ENCODE peak calls at places on chromosomes 12 and 14, in ten cellular contexts. One of them, this sample, is unnamed.

GRCh38 chr12:129641916-129642315 is 261.9 kb downstream of the TMEM132D start:
- DNase-seq in A549: no peak
- DNase-seq in stomach: no peak
- DNase-seq in gastrocnemius medialis: no peak
- DNase-seq in GM12891: no peak
- DNase-seq in body of pancreas: no peak
- DNase-seq in transverse colon: no peak
- DNase-seq in IMR-90: no peak
- DNase-seq in heart left ventricle: no peak
- DNase-seq in ovary: no peak
- DNase-seq in this sample: no peak

GRCh38 chr14:58663494-58664111 is 25.8 kb downstream of the DACT1 start:
- DNase-seq in A549: no peak
- DNase-seq in stomach: no peak
- DNase-seq in gastrocnemius medialis: no peak
- DNase-seq in GM12891: no peak
- DNase-seq in body of pancreas: peak; percentile 8
- DNase-seq in transverse colon: peak; percentile 21
- DNase-seq in IMR-90: peak; percentile 90
- DNase-seq in heart left ventricle: no peak
- DNase-seq in ovary: no peak
- DNase-seq in this sample: no peak

GRCh38 chr12:120722784-120723183 is 2.8 kb upstream of the ACADS start:
- DNase-seq in A549: no peak
- DNase-seq in stomach: no peak
- DNase-seq in gastrocnemius medialis: no peak
- DNase-seq in GM12891: no peak
- DNase-seq in body of pancreas: no peak
- DNase-seq in transverse colon: no peak
- DNase-seq in IMR-90: no peak
- DNase-seq in heart left ventricle: no peak
- DNase-seq in ovary: no peak
- DNase-seq in this sample: no peak

GRCh38 chr12:94182971-94183701 is 34.8 kb downstream of the PLXNC1 start:
- DNase-seq in A549: no peak
- DNase-seq in stomach: no peak
- DNase-seq in gastrocnemius medialis: no peak
- DNase-seq in GM12891: no peak
- DNase-seq in body of pancreas: no peak
- DNase-seq in transverse colon: no peak
- DNase-seq in IMR-90: no peak
- DNase-seq in heart left ventricle: no peak
- DNase-seq in ovary: no peak
- DNase-seq in this sample: no peak

GRCh38 chr14:103123634-103124500 is 606 bp downstream of the TNFAIP2 start:
- DNase-seq in A549: no peak
- DNase-seq in stomach: peak; percentile 56
- DNase-seq in gastrocnemius medialis: peak; percentile 70
- DNase-seq in GM12891: peak; percentile 66
- DNase-seq in body of pancreas: no peak
- DNase-seq in transverse colon: no peak
- DNase-seq in IMR-90: no peak
- DNase-seq in heart left ventricle: peak; percentile 69
- DNase-seq in ovary: peak; percentile 56
- DNase-seq in this sample: no peak

GRCh38 chr12:92129609-92130008 is 16.0 kb downstream of the BTG1 start:
- DNase-seq in A549: no peak
- DNase-seq in stomach: no peak
- DNase-seq in gastrocnemius medialis: no peak
- DNase-seq in GM12891: no peak
- DNase-seq in body of pancreas: no peak
- DNase-seq in transverse colon: no peak
- DNase-seq in IMR-90: no peak
- DNase-seq in heart left ventricle: no peak
- DNase-seq in ovary: no peak
- DNase-seq in this sample: no peak

GRCh38 chr12:52224154-52224553 is 8.9 kb upstream of the KRT7 start:
- DNase-seq in A549: no peak
- DNase-seq in stomach: no peak
- DNase-seq in gastrocnemius medialis: no peak
- DNase-seq in GM12891: no peak
- DNase-seq in body of pancreas: no peak
- DNase-seq in transverse colon: no peak
- DNase-seq in IMR-90: peak; percentile 74
- DNase-seq in heart left ventricle: no peak
- DNase-seq in ovary: no peak
- DNase-seq in this sample: no peak

GRCh38 chr14:87115234-87115633 is 877.7 kb downstream of the GALC start:
- DNase-seq in A549: no peak
- DNase-seq in stomach: no peak
- DNase-seq in gastrocnemius medialis: no peak
- DNase-seq in GM12891: no peak
- DNase-seq in body of pancreas: no peak
- DNase-seq in transverse colon: no peak
- DNase-seq in IMR-90: no peak
- DNase-seq in heart left ventricle: no peak
- DNase-seq in ovary: no peak
- DNase-seq in this sample: no peak

GRCh38 chr12:6032726-6033125 is 87.7 kb upstream of the ANO2 start:
- DNase-seq in A549: no peak
- DNase-seq in stomach: no peak
- DNase-seq in gastrocnemius medialis: no peak
- DNase-seq in GM12891: no peak
- DNase-seq in body of pancreas: no peak
- DNase-seq in transverse colon: no peak
- DNase-seq in IMR-90: no peak
- DNase-seq in heart left ventricle: no peak
- DNase-seq in ovary: no peak
- DNase-seq in this sample: no peak

GRCh38 chr12:6030081-6030480 is 85.0 kb upstream of the ANO2 start:
- DNase-seq in A549: no peak
- DNase-seq in stomach: no peak
- DNase-seq in gastrocnemius medialis: no peak
- DNase-seq in GM12891: no peak
- DNase-seq in body of pancreas: no peak
- DNase-seq in transverse colon: no peak
- DNase-seq in IMR-90: no peak
- DNase-seq in heart left ventricle: no peak
- DNase-seq in ovary: no peak
- DNase-seq in this sample: no peak

GRCh38 chr12:6033546-6033945 is 88.5 kb upstream of the ANO2 start:
- DNase-seq in A549: no peak
- DNase-seq in stomach: no peak
- DNase-seq in gastrocnemius medialis: no peak
- DNase-seq in GM12891: no peak
- DNase-seq in body of pancreas: no peak
- DNase-seq in transverse colon: no peak
- DNase-seq in IMR-90: no peak
- DNase-seq in heart left ventricle: no peak
- DNase-seq in ovary: no peak
- DNase-seq in this sample: no peak

GRCh38 chr12:6026998-6027397 is 81.9 kb upstream of the ANO2 start:
- DNase-seq in A549: no peak
- DNase-seq in stomach: no peak
- DNase-seq in gastrocnemius medialis: no peak
- DNase-seq in GM12891: no peak
- DNase-seq in body of pancreas: no peak
- DNase-seq in transverse colon: no peak
- DNase-seq in IMR-90: no peak
- DNase-seq in heart left ventricle: no peak
- DNase-seq in ovary: no peak
- DNase-seq in this sample: no peak

DNA sequence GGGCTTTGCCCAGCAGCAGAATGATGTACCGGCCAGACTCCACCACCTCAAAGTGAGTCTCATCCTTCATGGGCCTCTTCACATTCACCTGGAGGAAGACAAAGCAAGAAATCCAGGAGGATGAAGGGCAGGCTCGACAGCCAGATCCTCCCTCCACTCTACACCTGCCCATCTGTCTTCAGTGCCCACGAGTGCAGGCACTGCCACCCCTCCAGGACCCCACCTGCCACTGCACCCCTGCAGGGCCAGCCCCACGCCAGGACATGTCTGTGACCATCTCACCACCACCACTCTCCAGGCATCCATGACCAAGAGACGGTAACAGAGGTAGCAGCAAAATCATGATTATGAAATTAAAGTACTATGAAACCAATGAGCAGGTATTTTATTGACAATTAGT is 84.3 kb upstream of the ANO2 start:
- DNase-seq in A549: no peak
- DNase-seq in stomach: no peak
- DNase-seq in gastrocnemius medialis: no peak
- DNase-seq in GM12891: no peak
- DNase-seq in body of pancreas: no peak
- DNase-seq in transverse colon: no peak
- DNase-seq in IMR-90: no peak
- DNase-seq in heart left ventricle: no peak
- DNase-seq in ovary: no peak
- DNase-seq in this sample: no peak
- TF ChIP-seq POLR2A in A549: no peak
- TF ChIP-seq POLR2A in stomach: no peak
- TF ChIP-seq POLR2A in gastrocnemius medialis: no peak
- TF ChIP-seq POLR2A in GM12891: no peak
- TF ChIP-seq POLR2A in body of pancreas: no peak
- TF ChIP-seq POLR2A in transverse colon: no peak
- TF ChIP-seq POLR2A in IMR-90: no peak
- TF ChIP-seq POLR2A in heart left ventricle: no peak
- TF ChIP-seq POLR2A in ovary: no peak
- TF ChIP-seq POLR2A in this sample: no peak

GRCh38 chr12:56362130-56363059 is at the start of gene APOF:
- DNase-seq in A549: no peak
- DNase-seq in stomach: no peak
- DNase-seq in gastrocnemius medialis: no peak
- DNase-seq in GM12891: no peak
- DNase-seq in body of pancreas: no peak
- DNase-seq in transverse colon: no peak
- DNase-seq in IMR-90: no peak
- DNase-seq in heart left ventricle: no peak
- DNase-seq in ovary: no peak
- DNase-seq in this sample: no peak

GRCh38 chr12:56358836-56359532 is 923 bp downstream of the STAT2 start:
- DNase-seq in A549: no peak
- DNase-seq in stomach: no peak
- DNase-seq in gastrocnemius medialis: peak; percentile 19
- DNase-seq in GM12891: no peak
- DNase-seq in body of pancreas: peak; percentile 34
- DNase-seq in transverse colon: peak; percentile 24
- DNase-seq in IMR-90: peak; percentile 87
- DNase-seq in heart left ventricle: no peak
- DNase-seq in ovary: no peak
- DNase-seq in this sample: peak; percentile 44

GRCh38 chr12:56361487-56362129 is 1.0 kb downstream of the APOF start:
- DNase-seq in A549: no peak
- DNase-seq in stomach: no peak
- DNase-seq in gastrocnemius medialis: no peak
- DNase-seq in GM12891: no peak
- DNase-seq in body of pancreas: no peak
- DNase-seq in transverse colon: no peak
- DNase-seq in IMR-90: no peak
- DNase-seq in heart left ventricle: no peak
- DNase-seq in ovary: no peak
- DNase-seq in this sample: no peak

DNA sequence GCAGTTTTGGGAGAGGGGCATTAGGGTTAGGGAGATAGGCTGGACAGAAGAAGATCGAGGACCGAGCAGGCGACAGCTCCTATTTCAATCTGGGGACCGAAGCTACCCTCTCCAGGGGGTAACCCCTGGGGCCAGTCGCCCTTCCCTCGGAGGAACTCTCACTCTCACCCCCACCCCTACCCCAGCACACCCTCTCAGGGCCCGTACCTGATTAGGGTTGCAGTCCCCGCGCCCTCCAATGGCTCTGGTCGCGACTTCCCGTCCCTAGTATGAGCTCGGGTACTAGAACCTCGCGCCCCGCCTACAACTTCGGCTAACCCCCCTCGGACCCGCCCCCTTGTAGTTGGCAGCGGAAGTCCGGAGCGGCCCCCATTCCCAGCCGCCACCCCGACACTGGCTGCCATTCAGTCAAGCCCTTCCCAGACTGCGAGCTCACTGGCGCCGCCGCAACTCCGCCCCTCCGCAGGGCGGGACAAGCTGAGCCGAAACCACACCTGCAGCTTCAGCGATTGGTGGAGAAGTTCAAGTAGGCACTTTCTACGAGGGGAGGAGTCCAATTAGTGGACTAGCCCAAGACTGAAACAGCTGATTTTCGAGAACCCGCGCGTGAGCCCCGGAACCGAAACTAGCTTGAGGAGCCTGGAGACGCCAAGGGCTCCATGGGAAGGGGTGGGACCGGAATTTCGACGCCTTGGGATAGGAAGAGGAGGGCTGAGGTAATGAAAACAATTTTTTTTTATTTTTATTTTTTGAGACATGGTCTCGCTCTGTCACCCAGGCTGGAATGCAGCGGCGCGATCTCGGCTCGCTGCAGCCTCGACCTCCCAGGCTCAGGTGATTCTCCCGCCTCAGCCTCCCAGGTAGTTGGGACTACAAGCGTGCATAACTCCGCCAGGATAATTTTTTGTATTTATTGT is at the start of gene STAT2:
- DNase-seq in A549: peak; percentile 98
- DNase-seq in stomach: peak; percentile 99
- DNase-seq in gastrocnemius medialis: peak; percentile 98
- DNase-seq in GM12891: peak; percentile 84
- DNase-seq in body of pancreas: peak; percentile 100
- DNase-seq in transverse colon: peak; percentile 99
- DNase-seq in IMR-90: peak; percentile 100
- DNase-seq in heart left ventricle: peak; percentile 100
- DNase-seq in ovary: peak; percentile 98
- DNase-seq in this sample: peak; percentile 99
- TF ChIP-seq POLR2A in A549: peak; percentile 74
- TF ChIP-seq POLR2A in stomach: peak; percentile 58
- TF ChIP-seq POLR2A in gastrocnemius medialis: peak; percentile 63
- TF ChIP-seq POLR2A in GM12891: peak; percentile 82
- TF ChIP-seq POLR2A in body of pancreas: peak; percentile 59
- TF ChIP-seq POLR2A in transverse colon: peak; percentile 89
- TF ChIP-seq POLR2A in IMR-90: peak; percentile 65
- TF ChIP-seq POLR2A in heart left ventricle: peak; percentile 80
- TF ChIP-seq POLR2A in ovary: peak; percentile 33
- TF ChIP-seq POLR2A in this sample: peak; percentile 74

GRCh38 chr12:19588944-19589343 is 149.7 kb downstream of the AEBP2 start:
- DNase-seq in A549: no peak
- DNase-seq in stomach: no peak
- DNase-seq in gastrocnemius medialis: no peak
- DNase-seq in GM12891: no peak
- DNase-seq in body of pancreas: no peak
- DNase-seq in transverse colon: no peak
- DNase-seq in IMR-90: no peak
- DNase-seq in heart left ventricle: no peak
- DNase-seq in ovary: no peak
- DNase-seq in this sample: no peak

DNA sequence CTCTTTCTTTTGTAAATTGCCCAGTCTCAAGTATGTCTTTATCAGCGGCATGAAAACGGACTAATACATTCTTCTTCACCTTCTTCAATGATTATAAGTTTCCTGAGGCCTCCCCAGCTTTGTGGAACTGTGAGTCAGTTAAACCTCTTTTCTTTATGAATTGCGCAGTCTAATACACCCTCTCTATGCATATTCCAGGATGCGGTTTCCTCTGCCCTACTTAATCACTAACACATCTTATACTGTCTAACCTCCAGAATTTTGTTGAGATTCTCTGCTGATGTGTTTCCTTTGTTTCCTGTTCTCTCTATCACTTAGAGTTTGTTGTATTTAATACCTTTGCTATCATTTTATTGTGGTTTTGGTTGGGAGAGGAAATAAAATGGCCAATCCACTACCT is 145.4 kb downstream of the AEBP2 start:
- DNase-seq in A549: no peak
- DNase-seq in stomach: no peak
- DNase-seq in gastrocnemius medialis: no peak
- DNase-seq in GM12891: no peak
- DNase-seq in body of pancreas: no peak
- DNase-seq in transverse colon: no peak
- DNase-seq in IMR-90: no peak
- DNase-seq in heart left ventricle: no peak
- DNase-seq in ovary: no peak
- DNase-seq in this sample: no peak
- TF ChIP-seq POLR2A in A549: no peak
- TF ChIP-seq POLR2A in stomach: no peak
- TF ChIP-seq POLR2A in gastrocnemius medialis: no peak
- TF ChIP-seq POLR2A in GM12891: no peak
- TF ChIP-seq POLR2A in body of pancreas: no peak
- TF ChIP-seq POLR2A in transverse colon: no peak
- TF ChIP-seq POLR2A in IMR-90: no peak
- TF ChIP-seq POLR2A in heart left ventricle: no peak
- TF ChIP-seq POLR2A in ovary: no peak
- TF ChIP-seq POLR2A in this sample: no peak

DNA sequence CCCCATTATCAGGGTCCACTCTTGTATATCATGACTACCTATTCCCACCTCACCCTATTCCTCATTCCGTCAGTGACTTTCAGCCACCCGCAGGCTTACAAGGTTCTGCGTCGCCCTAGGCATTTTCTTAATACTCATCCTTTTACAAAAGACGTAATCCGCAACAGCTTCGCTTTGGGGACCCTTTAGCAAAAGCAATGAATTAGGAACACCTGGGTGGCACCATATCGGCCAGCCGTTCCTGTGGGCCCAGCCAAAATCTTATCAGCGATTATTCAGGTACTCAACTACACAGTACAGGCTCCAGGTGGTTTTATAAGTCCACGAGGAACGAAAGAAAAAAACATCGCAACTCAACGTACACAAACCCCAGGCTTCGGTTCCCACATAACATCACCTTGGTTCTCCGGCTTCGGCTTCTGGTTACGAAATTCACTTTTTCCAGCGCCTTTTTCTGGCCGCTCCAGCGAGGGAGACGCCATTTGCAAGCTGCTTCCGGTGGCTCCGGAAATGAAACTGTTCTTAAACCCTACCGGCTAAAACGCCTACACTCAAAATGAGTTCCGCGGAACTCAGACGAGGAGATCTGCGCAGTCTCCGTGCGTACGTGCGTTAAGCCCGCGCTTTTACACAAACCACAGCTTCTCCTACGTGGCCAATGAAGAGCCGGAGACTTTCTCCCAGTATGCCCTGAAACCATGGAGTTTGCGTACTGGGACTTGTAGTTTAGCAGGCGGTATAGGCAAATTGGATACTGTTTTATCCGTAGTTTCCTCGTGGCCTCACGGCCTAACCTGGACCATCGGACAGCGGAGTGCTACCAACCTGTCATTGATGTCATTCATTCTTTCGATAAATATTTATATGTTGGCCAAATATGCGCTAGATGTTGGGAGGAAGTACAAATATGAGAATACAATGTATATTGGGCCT is at the start of gene KRR1:
- DNase-seq in A549: peak; percentile 84
- DNase-seq in stomach: peak; percentile 93
- DNase-seq in gastrocnemius medialis: peak; percentile 93
- DNase-seq in GM12891: no peak
- DNase-seq in body of pancreas: peak; percentile 97
- DNase-seq in transverse colon: peak; percentile 94
- DNase-seq in IMR-90: peak; percentile 99
- DNase-seq in heart left ventricle: peak; percentile 94
- DNase-seq in ovary: peak; percentile 87
- DNase-seq in this sample: peak; percentile 98
- TF ChIP-seq POLR2A in A549: peak; percentile 41
- TF ChIP-seq POLR2A in stomach: no peak
- TF ChIP-seq POLR2A in gastrocnemius medialis: peak; percentile 52
- TF ChIP-seq POLR2A in GM12891: peak; percentile 78
- TF ChIP-seq POLR2A in body of pancreas: no peak
- TF ChIP-seq POLR2A in transverse colon: peak; percentile 60
- TF ChIP-seq POLR2A in IMR-90: peak; percentile 76
- TF ChIP-seq POLR2A in heart left ventricle: peak; percentile 43
- TF ChIP-seq POLR2A in ovary: no peak
- TF ChIP-seq POLR2A in this sample: peak; percentile 92

This sample was measured in erythroblast.